ENCODE peak calls at places on chromosomes 7 and 10, in four cellular contexts. D is SK-N-SH, G is GM12878, O is K562. F is an unnamed sample.

GRCh38 chr10:51010977-51011376 is 63.3 kb upstream of the PRKG1 start:
- DNase-seq in D (peak), G (peak), O (peak), F (no peak)

GRCh38 chr10:78861456-78862327 is 207.1 kb upstream of the ZMIZ1 start:
- DNase-seq in D (peak), G (no peak), O (no peak), F (no peak)

GRCh38 chr7:108581655-108582491 is 12.2 kb downstream of the DNAJB9 start:
- DNase-seq in D (no peak), G (no peak), O (no peak), F (no peak)

GRCh38 chr7:44215531-44215930 is 14.8 kb downstream of the YKT6 start:
- DNase-seq in D (peak), G (no peak), O (no peak), F (peak)

GRCh38 chr10:122232781-122233180 is 38.3 kb upstream of the BTBD16 start:
- DNase-seq in D (no peak), G (no peak), O (no peak), F (no peak)

GRCh38 chr7:99143853-99144672 is at the start of gene SMURF1:
- DNase-seq in D (peak), G (no peak), O (peak), F (peak)

GRCh38 chr7:151426906-151427704 is 12.8 kb downstream of the CRYGN start:
- DNase-seq in D (no peak), G (no peak), O (no peak), F (no peak)

GRCh38 chr7:84188811-84189405 is 5.7 kb downstream of the SEMA3A start:
- DNase-seq in D (peak), G (no peak), O (no peak), F (no peak)

DNA sequence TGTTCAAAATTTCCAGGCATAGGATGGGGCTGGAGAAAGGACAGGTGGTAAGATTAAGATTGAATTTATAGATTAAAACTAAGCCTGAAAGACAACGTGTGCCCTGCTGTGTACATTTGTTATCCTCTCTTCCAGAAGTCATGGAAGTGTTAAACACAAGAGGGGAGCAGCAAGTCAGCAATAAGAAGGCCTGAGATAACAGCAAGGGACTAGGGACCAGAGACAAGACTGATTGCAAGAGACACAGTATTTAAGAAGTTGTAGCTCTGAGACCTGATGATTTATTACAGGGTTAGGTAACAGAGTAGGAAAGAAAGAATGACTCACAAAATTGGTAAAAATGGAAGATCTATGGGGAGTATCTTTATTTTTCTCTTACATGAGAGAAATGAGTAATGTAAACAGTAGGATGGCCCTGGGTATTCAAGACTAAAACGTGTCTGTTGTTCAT is 55.7 kb upstream of the COL1A2 start:
- DNase-seq in D (no peak), G (no peak), O (peak), F (no peak)
- TF ChIP-seq USF1 in D (no peak), G (no peak), O (no peak), F (no peak)

DNA sequence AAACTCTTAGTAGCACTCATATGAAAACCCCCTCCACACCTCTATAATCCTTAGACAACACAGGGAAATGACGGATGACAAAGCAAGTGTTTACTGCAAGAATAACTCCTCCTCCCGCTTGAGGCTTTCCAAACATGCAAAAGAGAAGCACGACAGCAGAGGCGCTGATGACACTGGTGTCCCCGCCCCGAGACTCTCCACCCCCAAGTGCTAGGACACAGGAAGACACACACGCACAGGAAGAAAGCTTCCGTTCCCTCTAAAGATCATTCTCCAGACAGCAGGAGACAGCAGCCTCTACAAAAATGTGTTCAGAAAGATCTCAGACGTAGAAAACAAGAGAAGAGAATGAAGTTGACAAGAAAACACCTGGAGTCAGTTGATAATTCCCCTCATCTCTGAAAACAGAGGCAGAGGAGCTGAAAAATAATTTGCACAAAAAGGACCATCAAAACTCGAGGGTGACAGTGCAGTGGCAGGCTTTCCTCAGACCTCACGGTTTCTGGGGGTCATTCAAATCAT is 90.2 kb downstream of the DLG5 start:
- DNase-seq in D (no peak), G (peak), O (peak), F (no peak)
- TF ChIP-seq USF1 in D (no peak), G (no peak), O (no peak), F (no peak)

GRCh38 chr7:128937271-128937646 is 468 bp upstream of the IRF5 start:
- DNase-seq in D (no peak), G (no peak), O (no peak), F (no peak)

GRCh38 chr7:128939861-128940410 is 2.2 kb downstream of the IRF5 start:
- DNase-seq in D (peak), G (no peak), O (peak), F (no peak)

GRCh38 chr7:128939075-128939860 is 1.5 kb downstream of the IRF5 start:
- DNase-seq in D (peak), G (peak), O (no peak), F (no peak)

GRCh38 chr7:128937647-128938523 is at the start of gene IRF5:
- DNase-seq in D (peak), G (no peak), O (no peak), F (peak)

DNA sequence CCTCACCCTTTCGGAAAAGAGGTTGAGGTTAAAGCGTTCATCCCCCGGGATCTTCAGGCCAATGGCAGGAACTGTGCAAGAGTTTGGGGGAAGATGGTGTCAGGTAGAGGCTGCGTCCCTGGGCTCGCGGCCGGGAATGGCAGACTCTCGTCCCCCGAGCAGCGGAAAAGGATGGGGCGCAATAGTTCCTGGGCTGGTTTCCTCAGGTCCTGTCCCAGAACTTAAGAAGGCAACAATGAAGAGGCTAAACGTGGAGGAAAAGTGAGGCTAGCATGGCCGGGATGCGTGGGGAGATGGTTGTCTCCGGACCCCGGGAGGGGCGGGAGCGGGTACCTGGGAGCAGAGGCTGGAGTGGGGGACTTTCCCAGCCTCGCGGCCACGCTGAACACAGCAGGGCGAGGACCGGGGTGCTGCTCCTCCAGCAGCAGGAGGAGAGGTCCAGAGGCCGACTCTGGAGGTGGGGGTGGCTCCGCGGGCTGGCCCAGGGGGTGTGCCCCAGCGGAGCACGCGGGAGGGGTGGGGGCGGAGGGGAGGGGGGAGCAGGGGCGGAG is 872 bp downstream of the IRF5 start:
- DNase-seq in D (peak), G (no peak), O (no peak), F (no peak)
- TF ChIP-seq USF1 in D (no peak), G (no peak), O (no peak), F (no peak)

GRCh38 chr10:133131053-133131452 is 29.0 kb upstream of the KNDC1 start:
- DNase-seq in D (no peak), G (no peak), O (no peak), F (no peak)
- TF ChIP-seq USF1 in D (no peak), G (no peak), O (no peak), F (no peak)

DNA sequence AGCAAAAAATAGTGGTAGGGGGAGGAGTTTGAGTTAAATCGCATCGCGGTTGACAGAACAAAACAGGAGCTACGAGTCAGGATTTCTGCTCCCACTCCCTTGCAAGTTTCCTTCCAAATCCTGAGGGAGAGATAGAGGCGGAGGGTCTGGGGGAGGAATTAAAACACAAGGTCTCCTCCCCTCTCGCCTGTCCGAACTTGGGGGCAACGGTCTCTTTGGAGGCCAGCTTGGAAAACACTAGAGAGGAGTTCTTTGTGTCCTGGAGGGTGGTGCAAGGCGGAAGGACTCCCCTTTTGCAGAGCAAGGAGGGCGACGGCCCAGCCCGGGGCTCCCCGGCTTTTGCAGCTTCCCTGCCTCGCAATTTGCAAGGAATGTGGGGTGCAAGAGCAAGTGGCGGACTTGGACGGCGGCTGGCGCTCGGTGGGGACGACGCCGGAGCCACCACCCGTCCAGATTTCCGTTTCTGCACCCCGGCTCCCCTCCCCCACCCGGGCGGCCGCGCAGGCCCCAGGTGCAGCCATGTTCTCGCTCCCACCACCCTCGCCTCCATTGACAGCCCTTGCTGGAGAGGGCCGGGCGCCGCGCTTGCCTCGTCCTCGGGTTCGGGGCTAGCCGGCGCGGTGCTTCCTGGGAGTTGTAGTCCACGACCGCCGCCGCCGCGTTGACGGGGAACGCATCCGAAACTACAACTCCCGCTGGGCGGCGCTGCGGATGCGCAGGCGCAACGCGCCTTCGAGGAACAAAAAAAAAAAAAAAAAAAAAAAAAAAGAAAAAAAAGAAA is 417 bp upstream of the GTF2I start:
- DNase-seq in D (peak), G (peak), O (peak), F (peak)
- TF ChIP-seq USF1 in D (no peak), G (no peak), O (no peak), F (no peak)

DNA sequence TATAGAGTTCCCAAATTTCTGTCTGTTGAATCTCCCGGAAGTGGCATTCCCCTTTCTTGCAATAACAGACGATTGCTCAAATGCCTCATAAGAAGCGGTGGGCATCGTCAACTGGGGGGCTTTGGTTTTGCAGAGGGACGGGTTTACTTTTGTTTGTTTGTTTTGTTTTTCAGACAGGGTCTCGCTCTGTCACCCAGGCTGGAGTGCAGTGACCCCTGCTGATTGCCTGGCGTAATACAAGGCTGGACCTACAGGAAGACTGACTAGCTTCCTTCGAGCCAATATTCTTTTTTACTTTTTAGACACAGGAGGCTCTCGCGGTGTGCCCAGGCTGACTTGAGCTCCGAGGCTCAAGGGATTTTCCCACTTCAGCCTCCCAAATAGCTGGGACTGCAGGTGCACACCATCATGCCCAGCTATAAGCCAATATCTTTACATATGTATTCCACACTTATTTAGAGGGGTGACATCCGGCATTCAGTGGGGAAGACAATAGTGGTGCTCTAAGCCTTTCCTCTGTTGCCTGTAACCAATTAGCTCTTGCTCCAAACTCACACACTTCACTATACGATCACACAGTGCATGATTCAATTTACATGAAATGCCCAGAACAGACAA is 58.1 kb downstream of the FHIP2A start:
- DNase-seq in D (peak), G (peak), O (peak), F (peak)
- TF ChIP-seq USF1 in D (no peak), G (no peak), O (no peak), F (no peak)

F was measured in WTC11.